ENCODE peak calls at places on chromosomes 12 and 14, in four cellular contexts. One of them, this sample, is unnamed.

GRCh38 chr12:26810330-26810729 is 22.7 kb downstream of the ITPR2 start:
- DNase-seq in occipital lobe: peak
- DNase-seq in activated CD4-positive, alpha-beta T cell treated with anti-CD3 and anti-CD28 coated beads, Interleukin-2, amount 10 ng/mL, durations not matched to agents 7 days and 5 days: no peak
- DNase-seq in GM23248: peak
- DNase-seq in this sample: no peak

GRCh38 chr12:131020326-131020725 is 66.6 kb downstream of the ADGRD1 start:
- DNase-seq in occipital lobe: no peak
- DNase-seq in activated CD4-positive, alpha-beta T cell treated with anti-CD3 and anti-CD28 coated beads, Interleukin-2, amount 10 ng/mL, durations not matched to agents 7 days and 5 days: no peak
- DNase-seq in GM23248: no peak
- DNase-seq in this sample: no peak

GRCh38 chr14:102516531-102517411 is 7.2 kb upstream of the ANKRD9 start:
- DNase-seq in occipital lobe: no peak
- DNase-seq in activated CD4-positive, alpha-beta T cell treated with anti-CD3 and anti-CD28 coated beads, Interleukin-2, amount 10 ng/mL, durations not matched to agents 7 days and 5 days: peak
- DNase-seq in GM23248: peak
- DNase-seq in this sample: peak

GRCh38 chr14:90880282-90880681 is 64.1 kb upstream of the TTC7B start:
- DNase-seq in occipital lobe: no peak
- DNase-seq in activated CD4-positive, alpha-beta T cell treated with anti-CD3 and anti-CD28 coated beads, Interleukin-2, amount 10 ng/mL, durations not matched to agents 7 days and 5 days: no peak
- DNase-seq in GM23248: no peak
- DNase-seq in this sample: no peak

GRCh38 chr14:98350213-98350612 is 921.8 kb downstream of the BCL11B start:
- DNase-seq in occipital lobe: no peak
- DNase-seq in activated CD4-positive, alpha-beta T cell treated with anti-CD3 and anti-CD28 coated beads, Interleukin-2, amount 10 ng/mL, durations not matched to agents 7 days and 5 days: no peak
- DNase-seq in GM23248: no peak
- DNase-seq in this sample: no peak

GRCh38 chr14:75446447-75446846 is 18.6 kb downstream of the JDP2 start:
- DNase-seq in occipital lobe: no peak
- DNase-seq in activated CD4-positive, alpha-beta T cell treated with anti-CD3 and anti-CD28 coated beads, Interleukin-2, amount 10 ng/mL, durations not matched to agents 7 days and 5 days: no peak
- DNase-seq in GM23248: no peak
- DNase-seq in this sample: no peak

GRCh38 chr14:100409016-100409385 is 85.9 kb downstream of the SLC25A47 start:
- DNase-seq in occipital lobe: no peak
- DNase-seq in activated CD4-positive, alpha-beta T cell treated with anti-CD3 and anti-CD28 coated beads, Interleukin-2, amount 10 ng/mL, durations not matched to agents 7 days and 5 days: no peak
- DNase-seq in GM23248: no peak
- DNase-seq in this sample: no peak

GRCh38 chr14:69880051-69880487 is 853 bp downstream of the SMOC1 start:
- DNase-seq in occipital lobe: no peak
- DNase-seq in activated CD4-positive, alpha-beta T cell treated with anti-CD3 and anti-CD28 coated beads, Interleukin-2, amount 10 ng/mL, durations not matched to agents 7 days and 5 days: no peak
- DNase-seq in GM23248: peak
- DNase-seq in this sample: no peak

GRCh38 chr12:121983546-121984205 is 38.0 kb upstream of the BCL7A start:
- DNase-seq in occipital lobe: no peak
- DNase-seq in activated CD4-positive, alpha-beta T cell treated with anti-CD3 and anti-CD28 coated beads, Interleukin-2, amount 10 ng/mL, durations not matched to agents 7 days and 5 days: no peak
- DNase-seq in GM23248: no peak
- DNase-seq in this sample: no peak

GRCh38 chr14:26444745-26445144 is 153.1 kb downstream of the NOVA1 start:
- DNase-seq in occipital lobe: no peak
- DNase-seq in activated CD4-positive, alpha-beta T cell treated with anti-CD3 and anti-CD28 coated beads, Interleukin-2, amount 10 ng/mL, durations not matched to agents 7 days and 5 days: no peak
- DNase-seq in GM23248: peak
- DNase-seq in this sample: peak

GRCh38 chr14:90755661-90756304 is 60.4 kb downstream of the TTC7B start:
- DNase-seq in occipital lobe: no peak
- DNase-seq in activated CD4-positive, alpha-beta T cell treated with anti-CD3 and anti-CD28 coated beads, Interleukin-2, amount 10 ng/mL, durations not matched to agents 7 days and 5 days: no peak
- DNase-seq in GM23248: peak
- DNase-seq in this sample: no peak

GRCh38 chr14:73125746-73126145 is 10.6 kb upstream of the PSEN1 start:
- DNase-seq in occipital lobe: no peak
- DNase-seq in activated CD4-positive, alpha-beta T cell treated with anti-CD3 and anti-CD28 coated beads, Interleukin-2, amount 10 ng/mL, durations not matched to agents 7 days and 5 days: no peak
- DNase-seq in GM23248: no peak
- DNase-seq in this sample: no peak

GRCh38 chr14:73457050-73457934 is 1.1 kb downstream of the NUMB start:
- DNase-seq in occipital lobe: no peak
- DNase-seq in activated CD4-positive, alpha-beta T cell treated with anti-CD3 and anti-CD28 coated beads, Interleukin-2, amount 10 ng/mL, durations not matched to agents 7 days and 5 days: peak
- DNase-seq in GM23248: peak
- DNase-seq in this sample: no peak

GRCh38 chr12:57605308-57606015 is 838 bp downstream of the DTX3 start:
- DNase-seq in occipital lobe: no peak
- DNase-seq in activated CD4-positive, alpha-beta T cell treated with anti-CD3 and anti-CD28 coated beads, Interleukin-2, amount 10 ng/mL, durations not matched to agents 7 days and 5 days: no peak
- DNase-seq in GM23248: peak
- DNase-seq in this sample: no peak